ENCODE peak calls at places on chromosomes 5 and 9, in four cellular contexts. A is IMR-90, J is uterus, P is transverse colon. L is an unnamed sample.

GRCh38 chr5:147743686-147744332 is 38.7 kb downstream of the JAKMIP2 start:
- DNase-seq in A (no peak), J (no peak), P (no peak), L (no peak)

GRCh38 chr5:169290895-169291294 is 10.0 kb downstream of the SLIT3 start:
- DNase-seq in A (no peak), J (no peak), P (no peak), L (no peak)

GRCh38 chr5:52997424-52997823 is 8.3 kb downstream of the ITGA2 start:
- DNase-seq in A (no peak), J (no peak), P (no peak), L (no peak)

GRCh38 chr5:91207248-91207647 is 175.9 kb downstream of the ARRDC3 start:
- DNase-seq in A (peak), J (no peak), P (no peak), L (no peak)

GRCh38 chr5:93294184-93294583 is 286.8 kb downstream of the NR2F1-AS1 start:
- DNase-seq in A (peak), J (no peak), P (no peak), L (no peak)

GRCh38 chr9:104934686-104935413 is 6.9 kb upstream of the ABCA1 start:
- DNase-seq in A (peak), J (no peak), P (no peak), L (no peak)

GRCh38 chr5:38382898-38383297 is 124.5 kb downstream of the EGFLAM start:
- DNase-seq in A (peak), J (peak), P (peak), L (peak)

GRCh38 chr5:160792281-160792680 is 59.7 kb downstream of the ATP10B start:
- DNase-seq in A (no peak), J (no peak), P (no peak), L (no peak)

GRCh38 chr5:61450880-61451279 is 118.8 kb downstream of the ZSWIM6 start:
- DNase-seq in A (peak), J (no peak), P (no peak), L (peak)

GRCh38 chr5:141934099-141934844 is 10.6 kb downstream of the DELE1 start:
- DNase-seq in A (peak), J (peak), P (peak), L (no peak)

GRCh38 chr5:6105350-6105749 is 273.0 kb downstream of the MED10 start:
- DNase-seq in A (no peak), J (no peak), P (no peak), L (no peak)

GRCh38 chr5:66551920-66552319 is 44.3 kb upstream of the MAST4 start:
- DNase-seq in A (no peak), J (no peak), P (no peak), L (no peak)

GRCh38 chr5:91820874-91821273 is 437.8 kb upstream of the ARRDC3 start:
- DNase-seq in A (no peak), J (no peak), P (no peak), L (no peak)

GRCh38 chr5:54743997-54744788 is 226.6 kb downstream of the SNX18 start:
- DNase-seq in A (peak), J (no peak), P (peak), L (peak)

GRCh38 chr9:100366121-100366520 is 13.4 kb upstream of the TEX10 start:
- DNase-seq in A (no peak), J (no peak), P (no peak), L (no peak)

GRCh38 chr5:67437905-67438845 is 241.6 kb upstream of the CD180 start:
- DNase-seq in A (no peak), J (no peak), P (no peak), L (no peak)

GRCh38 chr5:77218263-77218662 is 7.8 kb downstream of the PDE8B start:
- DNase-seq in A (no peak), J (no peak), P (no peak), L (no peak)

GRCh38 chr5:61162832-61163567 is 732 bp upstream of the SMIM15 start:
- DNase-seq in A (peak), J (no peak), P (peak), L (peak)

GRCh38 chr5:88368201-88368600 is 99.6 kb upstream of the TMEM161B start:
- DNase-seq in A (no peak), J (no peak), P (no peak), L (no peak)

GRCh38 chr5:43729846-43730478 is 127.0 kb downstream of the NNT start:
- DNase-seq in A (peak), J (no peak), P (no peak), L (no peak)

GRCh38 chr9:86966852-86967511 is 19.7 kb upstream of the GAS1 start:
- DNase-seq in A (no peak), J (no peak), P (peak), L (no peak)

GRCh38 chr9:83119873-83120272 is 56.9 kb upstream of the RASEF start:
- DNase-seq in A (no peak), J (no peak), P (no peak), L (no peak)

GRCh38 chr9:37432020-37432419 is 9.5 kb downstream of the GRHPR start:
- DNase-seq in A (no peak), J (no peak), P (no peak), L (no peak)

GRCh38 chr9:37429441-37430285 is 7.2 kb downstream of the GRHPR start:
- DNase-seq in A (no peak), J (no peak), P (no peak), L (no peak)

GRCh38 chr9:37433754-37434435 is 11.4 kb downstream of the GRHPR start:
- DNase-seq in A (peak), J (peak), P (no peak), L (no peak)

GRCh38 chr9:37428345-37428744 is 5.8 kb downstream of the GRHPR start:
- DNase-seq in A (no peak), J (no peak), P (no peak), L (no peak)

GRCh38 chr9:37430841-37431597 is 8.5 kb downstream of the GRHPR start:
- DNase-seq in A (no peak), J (no peak), P (no peak), L (no peak)
- TF ChIP-seq POLR2A in A (no peak), J (no peak), P (no peak), L (no peak)

GRCh38 chr5:177454397-177455035 is 7.9 kb downstream of the PRR7 start:
- DNase-seq in A (peak), J (peak), P (peak), L (peak)
- TF ChIP-seq POLR2A in A (peak), J (no peak), P (no peak), L (no peak)

GRCh38 chr5:82274343-82275266 is 3.5 kb downstream of the RPS23 start:
- DNase-seq in A (no peak), J (no peak), P (no peak), L (no peak)
- TF ChIP-seq POLR2A in A (peak), J (no peak), P (no peak), L (no peak)

GRCh38 chr5:80491296-80491695 is 3.4 kb downstream of the FAM151B start:
- DNase-seq in A (no peak), J (no peak), P (no peak), L (no peak)

GRCh38 chr5:80483636-80484232 is 4.2 kb upstream of the FAM151B start:
- DNase-seq in A (no peak), J (no peak), P (no peak), L (no peak)

GRCh38 chr5:80487444-80487828 is 464 bp upstream of the FAM151B start:
- DNase-seq in A (no peak), J (peak), P (no peak), L (no peak)

GRCh38 chr5:80492741-80493140 is 4.8 kb downstream of the FAM151B start:
- DNase-seq in A (no peak), J (no peak), P (no peak), L (no peak)

GRCh38 chr5:80487829-80488708 is at the start of gene FAM151B:
- DNase-seq in A (peak), J (peak), P (peak), L (peak)
- TF ChIP-seq POLR2A in A (peak), J (no peak), P (peak), L (peak)

GRCh38 chr5:172790496-172790889 is 19.5 kb upstream of the DUSP1 start:
- DNase-seq in A (no peak), J (no peak), P (no peak), L (no peak)

GRCh38 chr5:172789687-172790495 is 18.9 kb upstream of the DUSP1 start:
- DNase-seq in A (no peak), J (peak), P (no peak), L (no peak)

GRCh38 chr5:172786736-172787462 is 15.9 kb upstream of the DUSP1 start:
- DNase-seq in A (no peak), J (no peak), P (no peak), L (no peak)

GRCh38 chr5:172791291-172791690 is 20.3 kb upstream of the DUSP1 start:
- DNase-seq in A (no peak), J (no peak), P (no peak), L (no peak)

GRCh38 chr5:172788771-172789686 is 18.0 kb upstream of the DUSP1 start:
- DNase-seq in A (no peak), J (no peak), P (peak), L (no peak)
- TF ChIP-seq POLR2A in A (no peak), J (peak), P (no peak), L (no peak)

GRCh38 chr5:179824745-179825112 is 4.0 kb downstream of the SQSTM1 start:
- DNase-seq in A (no peak), J (no peak), P (no peak), L (no peak)

GRCh38 chr5:179822444-179822990 is 1.8 kb downstream of the SQSTM1 start:
- DNase-seq in A (no peak), J (no peak), P (no peak), L (no peak)

GRCh38 chr5:179822059-179822432 is 1.3 kb downstream of the SQSTM1 start:
- DNase-seq in A (no peak), J (no peak), P (no peak), L (no peak)

GRCh38 chr5:179825655-179826182 is 5.0 kb downstream of the SQSTM1 start:
- DNase-seq in A (no peak), J (no peak), P (peak), L (no peak)

GRCh38 chr5:179823937-179824744 is 3.4 kb downstream of the SQSTM1 start:
- DNase-seq in A (no peak), J (no peak), P (no peak), L (no peak)
- TF ChIP-seq POLR2A in A (no peak), J (no peak), P (no peak), L (no peak)

GRCh38 chr5:75053286-75054109 is 1.1 kb upstream of the GCNT4 start:
- DNase-seq in A (peak), J (peak), P (peak), L (no peak)
- TF ChIP-seq POLR2A in A (peak), J (peak), P (peak), L (peak)

GRCh38 chr9:36637491-36638270 is 65.0 kb downstream of the MELK start:
- DNase-seq in A (no peak), J (no peak), P (no peak), L (no peak)

DNA sequence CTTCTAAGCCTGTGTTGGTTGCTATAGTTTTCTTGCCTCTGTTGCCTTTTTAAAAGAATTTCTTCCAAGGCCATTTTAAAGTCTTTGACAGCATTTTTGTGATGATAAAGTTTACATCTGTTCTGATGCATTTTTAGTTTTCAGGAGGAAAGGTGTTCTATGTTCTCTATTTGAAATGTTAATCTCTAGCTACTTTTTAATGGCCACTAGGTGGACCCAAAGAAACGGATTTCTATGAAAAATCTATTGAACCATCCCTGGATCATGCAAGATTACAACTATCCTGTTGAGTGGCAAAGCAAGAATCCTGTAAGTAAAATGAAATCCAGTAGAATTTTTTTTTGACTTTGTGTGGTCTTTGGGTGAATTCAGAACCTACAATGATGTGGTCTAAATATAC is 60.2 kb downstream of the MELK start:
- DNase-seq in A (peak), J (no peak), P (no peak), L (no peak)
- TF ChIP-seq POLR2A in A (no peak), J (no peak), P (no peak), L (no peak)